ENCODE peak calls at places on chromosomes 13 and 19, in five cellular contexts. One of them, this sample, is unnamed.

GRCh38 chr13:21326155-21327030 is 132.7 kb downstream of the ZDHHC20 start:
- DNase-seq in HFFc6: peak; percentile 69
- DNase-seq in activated CD4-positive, alpha-beta T cell treated with anti-CD3 and anti-CD28 coated beads, Interleukin-2, amount 50 U/mL, for 24 hours: no peak
- DNase-seq in CD8-positive, alpha-beta memory T cell: no peak
- DNase-seq in fibroblast of the conjunctiva: peak; percentile 24
- DNase-seq in this sample: peak; percentile 24

GRCh38 chr19:11482384-11483050 is 1.7 kb upstream of the ELAVL3 start:
- DNase-seq in HFFc6: peak; percentile 23
- DNase-seq in activated CD4-positive, alpha-beta T cell treated with anti-CD3 and anti-CD28 coated beads, Interleukin-2, amount 50 U/mL, for 24 hours: peak; percentile 76
- DNase-seq in CD8-positive, alpha-beta memory T cell: peak; percentile 89
- DNase-seq in fibroblast of the conjunctiva: peak; percentile 36
- DNase-seq in this sample: peak; percentile 31

GRCh38 chr19:46413262-46414031 is at the start of gene CCDC8:
- DNase-seq in HFFc6: peak; percentile 64
- DNase-seq in activated CD4-positive, alpha-beta T cell treated with anti-CD3 and anti-CD28 coated beads, Interleukin-2, amount 50 U/mL, for 24 hours: no peak
- DNase-seq in CD8-positive, alpha-beta memory T cell: no peak
- DNase-seq in fibroblast of the conjunctiva: peak; percentile 95
- DNase-seq in this sample: peak; percentile 80

GRCh38 chr19:50794778-50795664 is 4.8 kb downstream of the ACP4 start:
- DNase-seq in HFFc6: no peak
- DNase-seq in activated CD4-positive, alpha-beta T cell treated with anti-CD3 and anti-CD28 coated beads, Interleukin-2, amount 50 U/mL, for 24 hours: no peak
- DNase-seq in CD8-positive, alpha-beta memory T cell: no peak
- DNase-seq in fibroblast of the conjunctiva: no peak
- DNase-seq in this sample: no peak

GRCh38 chr13:40017662-40018262 is 362.3 kb downstream of the COG6 start:
- DNase-seq in HFFc6: no peak
- DNase-seq in activated CD4-positive, alpha-beta T cell treated with anti-CD3 and anti-CD28 coated beads, Interleukin-2, amount 50 U/mL, for 24 hours: no peak
- DNase-seq in CD8-positive, alpha-beta memory T cell: no peak
- DNase-seq in fibroblast of the conjunctiva: no peak
- DNase-seq in this sample: no peak

GRCh38 chr19:38046254-38047047 is 139.4 kb downstream of the SIPA1L3 start:
- DNase-seq in HFFc6: no peak
- DNase-seq in activated CD4-positive, alpha-beta T cell treated with anti-CD3 and anti-CD28 coated beads, Interleukin-2, amount 50 U/mL, for 24 hours: no peak
- DNase-seq in CD8-positive, alpha-beta memory T cell: no peak
- DNase-seq in fibroblast of the conjunctiva: no peak
- DNase-seq in this sample: no peak

GRCh38 chr19:347946-348861 is 3.6 kb upstream of the MIER2 start:
- DNase-seq in HFFc6: no peak
- DNase-seq in activated CD4-positive, alpha-beta T cell treated with anti-CD3 and anti-CD28 coated beads, Interleukin-2, amount 50 U/mL, for 24 hours: no peak
- DNase-seq in CD8-positive, alpha-beta memory T cell: no peak
- DNase-seq in fibroblast of the conjunctiva: no peak
- DNase-seq in this sample: no peak

GRCh38 chr13:112839347-112840105 is 129.5 kb upstream of the MCF2L start:
- DNase-seq in HFFc6: peak; percentile 39
- DNase-seq in activated CD4-positive, alpha-beta T cell treated with anti-CD3 and anti-CD28 coated beads, Interleukin-2, amount 50 U/mL, for 24 hours: no peak
- DNase-seq in CD8-positive, alpha-beta memory T cell: no peak
- DNase-seq in fibroblast of the conjunctiva: peak; percentile 9
- DNase-seq in this sample: no peak

GRCh38 chr13:102235689-102236088 is 166.2 kb downstream of the FGF14 start:
- DNase-seq in HFFc6: no peak
- DNase-seq in activated CD4-positive, alpha-beta T cell treated with anti-CD3 and anti-CD28 coated beads, Interleukin-2, amount 50 U/mL, for 24 hours: no peak
- DNase-seq in CD8-positive, alpha-beta memory T cell: no peak
- DNase-seq in fibroblast of the conjunctiva: no peak
- DNase-seq in this sample: no peak

GRCh38 chr13:73417012-73417615 is 358.3 kb downstream of the KLF5 start:
- DNase-seq in HFFc6: no peak
- DNase-seq in activated CD4-positive, alpha-beta T cell treated with anti-CD3 and anti-CD28 coated beads, Interleukin-2, amount 50 U/mL, for 24 hours: no peak
- DNase-seq in CD8-positive, alpha-beta memory T cell: no peak
- DNase-seq in fibroblast of the conjunctiva: no peak
- DNase-seq in this sample: no peak

GRCh38 chr13:75645141-75645540 is 9.0 kb downstream of the LMO7 start:
- DNase-seq in HFFc6: no peak
- DNase-seq in activated CD4-positive, alpha-beta T cell treated with anti-CD3 and anti-CD28 coated beads, Interleukin-2, amount 50 U/mL, for 24 hours: no peak
- DNase-seq in CD8-positive, alpha-beta memory T cell: no peak
- DNase-seq in fibroblast of the conjunctiva: no peak
- DNase-seq in this sample: no peak

GRCh38 chr13:75803175-75803611 is 167.1 kb downstream of the LMO7 start:
- DNase-seq in HFFc6: no peak
- DNase-seq in activated CD4-positive, alpha-beta T cell treated with anti-CD3 and anti-CD28 coated beads, Interleukin-2, amount 50 U/mL, for 24 hours: no peak
- DNase-seq in CD8-positive, alpha-beta memory T cell: no peak
- DNase-seq in fibroblast of the conjunctiva: no peak
- DNase-seq in this sample: no peak

GRCh38 chr13:28531195-28531955 is 36.4 kb upstream of the FLT1 start:
- DNase-seq in HFFc6: peak; percentile 26
- DNase-seq in activated CD4-positive, alpha-beta T cell treated with anti-CD3 and anti-CD28 coated beads, Interleukin-2, amount 50 U/mL, for 24 hours: no peak
- DNase-seq in CD8-positive, alpha-beta memory T cell: no peak
- DNase-seq in fibroblast of the conjunctiva: no peak
- DNase-seq in this sample: no peak

GRCh38 chr19:9075064-9075964 is 11.5 kb upstream of the OR1M1 start:
- DNase-seq in HFFc6: peak; percentile 95
- DNase-seq in activated CD4-positive, alpha-beta T cell treated with anti-CD3 and anti-CD28 coated beads, Interleukin-2, amount 50 U/mL, for 24 hours: no peak
- DNase-seq in CD8-positive, alpha-beta memory T cell: no peak
- DNase-seq in fibroblast of the conjunctiva: peak; percentile 75
- DNase-seq in this sample: peak; percentile 55

GRCh38 chr19:17339088-17339741 is 1.9 kb downstream of the GTPBP3 start:
- DNase-seq in HFFc6: no peak
- DNase-seq in activated CD4-positive, alpha-beta T cell treated with anti-CD3 and anti-CD28 coated beads, Interleukin-2, amount 50 U/mL, for 24 hours: no peak
- DNase-seq in CD8-positive, alpha-beta memory T cell: no peak
- DNase-seq in fibroblast of the conjunctiva: no peak
- DNase-seq in this sample: no peak

GRCh38 chr13:32501058-32501457 is 37.5 kb downstream of the N4BP2L2 start:
- DNase-seq in HFFc6: no peak
- DNase-seq in activated CD4-positive, alpha-beta T cell treated with anti-CD3 and anti-CD28 coated beads, Interleukin-2, amount 50 U/mL, for 24 hours: no peak
- DNase-seq in CD8-positive, alpha-beta memory T cell: no peak
- DNase-seq in fibroblast of the conjunctiva: no peak
- DNase-seq in this sample: no peak

GRCh38 chr19:50891253-50891625 is 18.0 kb downstream of the KLK2 start:
- DNase-seq in HFFc6: no peak
- DNase-seq in activated CD4-positive, alpha-beta T cell treated with anti-CD3 and anti-CD28 coated beads, Interleukin-2, amount 50 U/mL, for 24 hours: no peak
- DNase-seq in CD8-positive, alpha-beta memory T cell: no peak
- DNase-seq in fibroblast of the conjunctiva: no peak
- DNase-seq in this sample: no peak

GRCh38 chr13:101474419-101474957 is 22.0 kb downstream of the ITGBL1 start:
- DNase-seq in HFFc6: peak; percentile 78
- DNase-seq in activated CD4-positive, alpha-beta T cell treated with anti-CD3 and anti-CD28 coated beads, Interleukin-2, amount 50 U/mL, for 24 hours: no peak
- DNase-seq in CD8-positive, alpha-beta memory T cell: no peak
- DNase-seq in fibroblast of the conjunctiva: peak; percentile 63
- DNase-seq in this sample: peak; percentile 73

This sample was measured in brain pericyte.